ENCODE peak calls at places on chromosomes 13 and 19, in four cellular contexts. L is psoas muscle, F is RWPE1, Q is suprapubic skin. Y is an unnamed sample.

GRCh38 chr13:75813323-75813722 is 177.2 kb downstream of the LMO7 start:
- DNase-seq in Q (no peak), L (peak), F (no peak), Y (no peak)

GRCh38 chr13:52405767-52406494 is at the start of gene THSD1:
- DNase-seq in F (peak), L (peak), Q (peak), Y (no peak)

GRCh38 chr19:43555185-43555770 is 20.0 kb downstream of the XRCC1 start:
- DNase-seq in Q (no peak), F (peak), L (peak), Y (no peak)

GRCh38 chr13:32901994-32902780 is 114.0 kb upstream of the KL start:
- DNase-seq in L (peak), Q (no peak), F (no peak), Y (no peak)

GRCh38 chr19:17841810-17842662 is 5.7 kb downstream of the JAK3 start:
- DNase-seq in L (peak), F (peak), Q (no peak), Y (no peak)

GRCh38 chr19:1080360-1081161 is 13.6 kb downstream of the ARHGAP45 start:
- DNase-seq in L (no peak), F (no peak), Q (no peak), Y (no peak)

GRCh38 chr13:58712191-58712590 is 1080.6 kb downstream of the PCDH17 start:
- DNase-seq in L (no peak), Q (no peak), F (no peak), Y (no peak)

GRCh38 chr13:34546841-34547240 is 395.2 kb upstream of the NBEA start:
- DNase-seq in L (no peak), Q (no peak), F (no peak), Y (no peak)

GRCh38 chr19:18649371-18650047 is 12.7 kb downstream of the KLHL26 start:
- DNase-seq in F (peak), Q (peak), L (peak), Y (no peak)

GRCh38 chr13:76019421-76020044 is 383.4 kb downstream of the LMO7 start:
- DNase-seq in F (no peak), L (no peak), Q (no peak), Y (no peak)

GRCh38 chr19:38975214-38975860 is at the start of gene FBXO17:
- DNase-seq in L (peak), Q (peak), F (peak), Y (no peak)

GRCh38 chr13:36674337-36675212 is 755 bp downstream of the SERTM1 start:
- DNase-seq in Q (peak), F (no peak), L (no peak), Y (no peak)

DNA sequence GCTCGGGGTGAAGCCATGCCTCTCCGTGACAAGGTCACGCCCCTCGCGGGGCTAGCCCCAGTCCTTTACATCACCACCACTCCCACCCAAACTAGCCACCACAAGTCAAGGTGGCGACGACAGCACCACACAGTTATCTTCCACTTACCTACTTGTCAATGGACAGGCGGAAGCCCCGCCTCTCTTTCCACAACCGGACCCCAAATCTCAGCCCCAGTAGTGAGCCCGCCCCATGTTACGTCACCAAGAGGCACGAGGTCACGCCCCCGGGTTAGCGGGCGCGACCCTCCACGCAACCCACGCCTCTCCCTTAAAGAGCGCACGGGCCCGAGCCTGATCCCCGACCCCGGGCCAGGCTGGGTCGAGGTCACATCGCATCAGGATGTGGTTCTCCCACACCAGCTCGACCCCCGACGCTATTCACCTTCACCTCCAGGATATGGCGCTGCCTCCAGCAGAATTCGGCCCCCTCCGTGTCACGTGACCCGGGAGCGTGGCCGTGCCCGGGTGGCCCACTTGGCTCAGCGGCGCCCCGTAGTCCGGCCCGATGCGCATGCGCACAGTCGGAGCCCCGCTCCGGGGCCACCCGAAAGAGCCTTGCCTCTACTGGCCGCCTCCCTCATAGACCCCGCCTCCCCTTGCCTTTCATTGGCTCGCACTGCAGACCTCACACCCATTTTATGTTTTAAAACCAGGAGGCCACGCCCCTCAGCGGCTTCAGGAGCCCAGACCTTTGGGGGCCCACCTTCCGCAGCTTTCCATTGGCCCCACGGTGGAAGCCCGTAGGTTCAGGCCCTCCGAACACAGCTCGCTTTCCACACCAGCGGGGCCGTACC is 18.2 kb downstream of the SYDE1 start:
- DNase-seq in L (peak), Q (peak), F (peak), Y (peak)
- TF ChIP-seq CTCF in L (no peak), Q (no peak), F (no peak), Y (no peak)

GRCh38 chr13:80363890-80364503 is 23.1 kb upstream of the SPRY2 start:
- DNase-seq in Q (no peak), F (peak), L (no peak), Y (no peak)
- TF ChIP-seq CTCF in Q (peak), F (peak), L (peak), Y (no peak)

GRCh38 chr13:57627663-57628062 is 3.9 kb upstream of the PCDH17 start:
- DNase-seq in F (no peak), Q (no peak), L (no peak), Y (no peak)

GRCh38 chr13:57629391-57629804 is 2.1 kb upstream of the PCDH17 start:
- DNase-seq in Q (no peak), L (no peak), F (no peak), Y (peak)

GRCh38 chr13:57629821-57630235 is 1.7 kb upstream of the PCDH17 start:
- DNase-seq in L (peak), F (peak), Q (peak), Y (peak)

GRCh38 chr13:57624565-57625435 is 6.7 kb upstream of the PCDH17 start:
- DNase-seq in Q (no peak), L (no peak), F (peak), Y (no peak)
- TF ChIP-seq CTCF in Q (peak), L (peak), F (peak), Y (no peak)

GRCh38 chr19:53881482-53882390 is at the start of gene PRKCG:
- DNase-seq in F (no peak), Q (no peak), L (peak), Y (no peak)
- TF ChIP-seq CTCF in F (peak), Q (no peak), L (peak), Y (no peak)

GRCh38 chr13:24528816-24529398 is 16.3 kb upstream of the PARP4 start:
- DNase-seq in L (no peak), Q (no peak), F (no peak), Y (no peak)
- TF ChIP-seq CTCF in L (no peak), Q (no peak), F (no peak), Y (no peak)

GRCh38 chr13:110275931-110276552 is 30.9 kb downstream of the COL4A1 start:
- DNase-seq in F (no peak), L (peak), Q (no peak), Y (no peak)

GRCh38 chr13:110272651-110273050 is 34.3 kb downstream of the COL4A1 start:
- DNase-seq in L (no peak), F (no peak), Q (no peak), Y (no peak)

GRCh38 chr13:110276553-110276950 is 30.4 kb downstream of the COL4A1 start:
- DNase-seq in L (no peak), F (no peak), Q (no peak), Y (no peak)

GRCh38 chr13:110273254-110273653 is 33.7 kb downstream of the COL4A1 start:
- DNase-seq in Q (no peak), F (no peak), L (no peak), Y (no peak)

DNA sequence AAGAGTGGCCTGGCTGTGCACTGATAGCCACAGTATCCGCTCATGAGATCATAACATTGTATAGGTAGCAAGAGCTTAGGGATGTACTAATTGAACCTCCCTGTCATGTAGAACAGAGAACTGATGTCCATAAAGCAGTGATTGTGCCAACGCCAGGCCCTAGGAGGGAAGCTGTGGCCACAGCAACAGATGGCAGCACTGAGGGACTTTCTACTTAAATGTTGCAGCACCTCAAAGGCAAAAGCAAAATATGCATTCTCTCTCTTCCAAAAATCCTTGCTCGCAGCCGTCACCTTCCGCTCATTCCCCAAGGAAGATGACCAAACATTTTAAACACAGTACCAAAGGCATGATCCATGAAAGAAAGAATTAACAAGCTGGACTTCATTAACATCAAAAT is 32.3 kb downstream of the COL4A1 start:
- DNase-seq in F (no peak), Q (no peak), L (no peak), Y (no peak)
- TF ChIP-seq CTCF in F (no peak), Q (no peak), L (no peak), Y (no peak)

GRCh38 chr13:91311491-91311890 is 36.0 kb upstream of the MIR17HG start:
- DNase-seq in Q (no peak), F (no peak), L (no peak), Y (no peak)

GRCh38 chr13:91307887-91308286 is 39.6 kb upstream of the MIR17HG start:
- DNase-seq in Q (no peak), F (no peak), L (no peak), Y (no peak)

GRCh38 chr13:91304740-91305139 is 42.7 kb upstream of the MIR17HG start:
- DNase-seq in F (no peak), L (no peak), Q (no peak), Y (no peak)

GRCh38 chr13:91305652-91306051 is 41.8 kb upstream of the MIR17HG start:
- DNase-seq in Q (no peak), F (no peak), L (no peak), Y (no peak)

DNA sequence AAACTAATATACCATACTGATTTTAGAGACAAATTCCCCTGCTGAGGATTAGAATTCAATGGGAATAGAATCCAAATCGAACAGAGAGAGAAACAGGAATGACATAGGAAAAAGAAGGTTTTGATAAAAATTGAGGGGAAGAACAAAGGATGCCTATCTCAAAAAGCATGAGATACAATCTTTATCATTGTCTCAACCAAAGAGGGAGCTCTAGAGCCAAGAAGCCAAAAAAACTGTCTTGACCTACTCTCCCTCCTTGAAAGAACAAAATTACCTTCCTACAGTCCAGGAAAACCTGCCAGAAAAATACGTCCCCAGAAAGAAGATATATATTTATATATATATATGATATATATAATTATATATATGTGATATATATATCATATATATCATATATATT is 39.2 kb upstream of the MIR17HG start:
- DNase-seq in F (no peak), Q (no peak), L (no peak), Y (no peak)
- TF ChIP-seq CTCF in F (no peak), Q (no peak), L (no peak), Y (no peak)

GRCh38 chr19:31553844-31554215 is 204.6 kb upstream of the TSHZ3 start:
- DNase-seq in L (no peak), Q (no peak), F (no peak), Y (no peak)

GRCh38 chr19:31554360-31554759 is 205.1 kb upstream of the TSHZ3 start:
- DNase-seq in L (no peak), Q (no peak), F (no peak), Y (no peak)

GRCh38 chr19:31553112-31553843 is 204.0 kb upstream of the TSHZ3 start:
- DNase-seq in L (no peak), F (no peak), Q (no peak), Y (no peak)

GRCh38 chr19:31559494-31559893 is 210.3 kb upstream of the TSHZ3 start:
- DNase-seq in L (no peak), Q (no peak), F (no peak), Y (no peak)

GRCh38 chr19:31555634-31556215 is 206.5 kb upstream of the TSHZ3 start:
- DNase-seq in F (no peak), L (no peak), Q (no peak), Y (no peak)
- TF ChIP-seq CTCF in F (no peak), L (no peak), Q (no peak), Y (no peak)

DNA sequence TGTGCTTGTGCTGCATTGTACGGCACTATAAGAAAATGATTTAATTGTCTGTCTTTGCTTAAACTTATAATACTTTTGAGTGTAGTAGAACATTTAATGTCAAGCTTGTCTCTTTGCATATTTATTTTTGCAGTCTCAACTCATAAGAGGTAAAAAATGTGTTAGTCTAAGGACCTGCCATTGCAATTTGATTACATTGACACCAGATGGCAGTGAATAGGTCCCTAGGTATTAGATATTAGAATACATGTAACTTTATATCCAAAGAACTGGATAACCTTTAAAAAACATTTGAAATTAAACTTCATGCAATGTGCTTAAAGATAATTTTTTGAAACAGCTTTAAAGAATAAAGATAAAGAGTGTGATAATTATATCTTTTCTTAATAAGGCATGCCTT is 1421.3 kb downstream of the OLFM4 start:
- DNase-seq in F (peak), Q (no peak), L (no peak), Y (no peak)
- TF ChIP-seq CTCF in F (peak), Q (no peak), L (no peak), Y (no peak)